ENCODE peak calls at places on chromosome 20, in seven cellular contexts. One of them, this sample, is unnamed.

GRCh38 chr20:61558726-61559125 is 306.7 kb downstream of the CDH4 start:
- DNase-seq in CD4-positive, CD25-positive, alpha-beta regulatory T cell: no peak
- DNase-seq in aorta: no peak
- DNase-seq in stomach: no peak
- DNase-seq in neural progenitor cell: peak; percentile 31
- DNase-seq in neuronal stem cell: no peak
- DNase-seq in SK-N-SH: no peak
- DNase-seq in this sample: no peak

GRCh38 chr20:31710423-31711250 is 12.0 kb downstream of the BCL2L1 start:
- DNase-seq in CD4-positive, CD25-positive, alpha-beta regulatory T cell: no peak
- DNase-seq in aorta: peak; percentile 82
- DNase-seq in stomach: peak; percentile 76
- DNase-seq in neural progenitor cell: no peak
- DNase-seq in neuronal stem cell: no peak
- DNase-seq in SK-N-SH: no peak
- DNase-seq in this sample: no peak

GRCh38 chr20:25033941-25034335 is 24.0 kb downstream of the ACSS1 start:
- DNase-seq in CD4-positive, CD25-positive, alpha-beta regulatory T cell: no peak
- DNase-seq in aorta: no peak
- DNase-seq in stomach: no peak
- DNase-seq in neural progenitor cell: no peak
- DNase-seq in neuronal stem cell: no peak
- DNase-seq in SK-N-SH: no peak
- DNase-seq in this sample: no peak

GRCh38 chr20:12936020-12936419 is 72.8 kb upstream of the SPTLC3 start:
- DNase-seq in CD4-positive, CD25-positive, alpha-beta regulatory T cell: no peak
- DNase-seq in aorta: no peak
- DNase-seq in stomach: no peak
- DNase-seq in neural progenitor cell: no peak
- DNase-seq in neuronal stem cell: no peak
- DNase-seq in SK-N-SH: no peak
- DNase-seq in this sample: no peak

GRCh38 chr20:53706008-53706481 is 112.4 kb upstream of the ZNF217 start:
- DNase-seq in CD4-positive, CD25-positive, alpha-beta regulatory T cell: no peak
- DNase-seq in aorta: no peak
- DNase-seq in stomach: no peak
- DNase-seq in neural progenitor cell: no peak
- DNase-seq in neuronal stem cell: no peak
- DNase-seq in SK-N-SH: no peak
- DNase-seq in this sample: no peak

GRCh38 chr20:56350842-56351241 is 7.9 kb upstream of the FAM210B start:
- DNase-seq in CD4-positive, CD25-positive, alpha-beta regulatory T cell: no peak
- DNase-seq in aorta: no peak
- DNase-seq in stomach: no peak
- DNase-seq in neural progenitor cell: no peak
- DNase-seq in neuronal stem cell: no peak
- DNase-seq in SK-N-SH: no peak
- DNase-seq in this sample: no peak

GRCh38 chr20:53910312-53911002 is 159.9 kb downstream of the BCAS1 start:
- DNase-seq in CD4-positive, CD25-positive, alpha-beta regulatory T cell: no peak
- DNase-seq in aorta: no peak
- DNase-seq in stomach: no peak
- DNase-seq in neural progenitor cell: no peak
- DNase-seq in neuronal stem cell: no peak
- DNase-seq in SK-N-SH: no peak
- DNase-seq in this sample: no peak

GRCh38 chr20:47558295-47558694 is 56.6 kb downstream of the NCOA3 start:
- DNase-seq in CD4-positive, CD25-positive, alpha-beta regulatory T cell: no peak
- DNase-seq in aorta: no peak
- DNase-seq in stomach: no peak
- DNase-seq in neural progenitor cell: no peak
- DNase-seq in neuronal stem cell: no peak
- DNase-seq in SK-N-SH: no peak
- DNase-seq in this sample: no peak

GRCh38 chr20:20370087-20370575 is 2.2 kb downstream of the INSM1 start:
- DNase-seq in CD4-positive, CD25-positive, alpha-beta regulatory T cell: no peak
- DNase-seq in aorta: no peak
- DNase-seq in stomach: no peak
- DNase-seq in neural progenitor cell: no peak
- DNase-seq in neuronal stem cell: no peak
- DNase-seq in SK-N-SH: no peak
- DNase-seq in this sample: no peak

GRCh38 chr20:50101281-50101680 is 11.7 kb downstream of the UBE2V1 start:
- DNase-seq in CD4-positive, CD25-positive, alpha-beta regulatory T cell: no peak
- DNase-seq in aorta: no peak
- DNase-seq in stomach: no peak
- DNase-seq in neural progenitor cell: no peak
- DNase-seq in neuronal stem cell: no peak
- DNase-seq in SK-N-SH: no peak
- DNase-seq in this sample: no peak

GRCh38 chr20:14142171-14142570 is 146.9 kb downstream of the MACROD2 start:
- DNase-seq in CD4-positive, CD25-positive, alpha-beta regulatory T cell: no peak
- DNase-seq in aorta: no peak
- DNase-seq in stomach: peak; percentile 47
- DNase-seq in neural progenitor cell: peak; percentile 85
- DNase-seq in neuronal stem cell: peak; percentile 72
- DNase-seq in SK-N-SH: peak; percentile 66
- DNase-seq in this sample: peak; percentile 56

GRCh38 chr20:50930139-50931047 is 844 bp downstream of the ADNP start:
- DNase-seq in CD4-positive, CD25-positive, alpha-beta regulatory T cell: peak; percentile 25
- DNase-seq in aorta: peak; percentile 82
- DNase-seq in stomach: peak; percentile 29
- DNase-seq in neural progenitor cell: peak; percentile 64
- DNase-seq in neuronal stem cell: peak; percentile 24
- DNase-seq in SK-N-SH: peak; percentile 47
- DNase-seq in this sample: no peak

GRCh38 chr20:35066194-35066593 is 26.4 kb downstream of the TRPC4AP start:
- DNase-seq in CD4-positive, CD25-positive, alpha-beta regulatory T cell: no peak
- DNase-seq in aorta: no peak
- DNase-seq in stomach: no peak
- DNase-seq in neural progenitor cell: no peak
- DNase-seq in neuronal stem cell: no peak
- DNase-seq in SK-N-SH: no peak
- DNase-seq in this sample: no peak

GRCh38 chr20:45189067-45189611 is 14.4 kb downstream of the PI3 start:
- DNase-seq in CD4-positive, CD25-positive, alpha-beta regulatory T cell: no peak
- DNase-seq in aorta: no peak
- DNase-seq in stomach: no peak
- DNase-seq in neural progenitor cell: no peak
- DNase-seq in neuronal stem cell: no peak
- DNase-seq in SK-N-SH: no peak
- DNase-seq in this sample: no peak

GRCh38 chr20:45191926-45192325 is 14.9 kb upstream of the SEMG1 start:
- DNase-seq in CD4-positive, CD25-positive, alpha-beta regulatory T cell: no peak
- DNase-seq in aorta: no peak
- DNase-seq in stomach: no peak
- DNase-seq in neural progenitor cell: no peak
- DNase-seq in neuronal stem cell: no peak
- DNase-seq in SK-N-SH: no peak
- DNase-seq in this sample: no peak

GRCh38 chr20:45189861-45190260 is 15.2 kb downstream of the PI3 start:
- DNase-seq in CD4-positive, CD25-positive, alpha-beta regulatory T cell: no peak
- DNase-seq in aorta: no peak
- DNase-seq in stomach: no peak
- DNase-seq in neural progenitor cell: no peak
- DNase-seq in neuronal stem cell: no peak
- DNase-seq in SK-N-SH: no peak
- DNase-seq in this sample: no peak

GRCh38 chr20:45183084-45183483 is 8.4 kb downstream of the PI3 start:
- DNase-seq in CD4-positive, CD25-positive, alpha-beta regulatory T cell: no peak
- DNase-seq in aorta: no peak
- DNase-seq in stomach: no peak
- DNase-seq in neural progenitor cell: no peak
- DNase-seq in neuronal stem cell: no peak
- DNase-seq in SK-N-SH: no peak
- DNase-seq in this sample: no peak

GRCh38 chr20:45187693-45188092 is 13.0 kb downstream of the PI3 start:
- DNase-seq in CD4-positive, CD25-positive, alpha-beta regulatory T cell: no peak
- DNase-seq in aorta: no peak
- DNase-seq in stomach: no peak
- DNase-seq in neural progenitor cell: no peak
- DNase-seq in neuronal stem cell: no peak
- DNase-seq in SK-N-SH: no peak
- DNase-seq in this sample: no peak
- H3K4me1 ChIP-seq in CD4-positive, CD25-positive, alpha-beta regulatory T cell: no peaks in the 10 kb centered on the region
- H3K4me1 ChIP-seq in aorta: peaks cover 3% of the 10 kb centered on the region
- H3K4me1 ChIP-seq in stomach: no peaks in the 10 kb centered on the region
- H3K4me1 ChIP-seq in neural progenitor cell: no peaks in the 10 kb centered on the region
- H3K4me1 ChIP-seq in neuronal stem cell: no peaks in the 10 kb centered on the region
- H3K4me1 ChIP-seq in SK-N-SH: no peaks in the 10 kb centered on the region
- H3K4me1 ChIP-seq in this sample: no peaks in the 10 kb centered on the region

DNA sequence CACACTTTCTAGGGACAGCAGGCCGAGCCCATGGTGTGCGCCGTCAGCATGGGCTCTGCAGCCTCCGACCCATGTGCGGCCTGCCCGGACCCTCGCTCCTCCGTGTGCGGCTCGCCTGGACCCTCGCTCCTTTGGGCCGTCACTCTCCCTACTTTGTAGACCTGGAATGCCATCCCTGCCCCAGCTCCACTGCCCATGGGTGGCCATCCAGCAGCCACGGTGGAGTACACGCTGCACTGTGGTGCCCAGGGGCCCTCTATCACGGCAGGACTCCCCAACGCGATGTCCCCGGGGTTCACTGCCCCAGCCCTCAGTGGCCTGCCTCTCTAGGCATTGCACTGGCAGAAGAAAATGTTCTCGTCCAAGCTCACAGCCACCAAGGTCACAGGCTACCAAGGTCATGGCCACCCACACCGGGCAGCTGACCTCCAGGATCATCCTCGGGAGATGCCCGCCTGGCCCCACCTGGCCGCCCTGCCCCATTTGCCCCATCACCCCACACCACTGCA is 24.1 kb upstream of the MRGBP start:
- DNase-seq in CD4-positive, CD25-positive, alpha-beta regulatory T cell: no peak
- DNase-seq in aorta: no peak
- DNase-seq in stomach: no peak
- DNase-seq in neural progenitor cell: no peak
- DNase-seq in neuronal stem cell: no peak
- DNase-seq in SK-N-SH: no peak
- DNase-seq in this sample: no peak
- H3K4me1 ChIP-seq in CD4-positive, CD25-positive, alpha-beta regulatory T cell: peaks cover 46% of the 10 kb centered on the region
- H3K4me1 ChIP-seq in aorta: no peaks in the 10 kb centered on the region
- H3K4me1 ChIP-seq in stomach: peaks cover 25% of the 10 kb centered on the region
- H3K4me1 ChIP-seq in neural progenitor cell: peaks cover 9% of the 10 kb centered on the region
- H3K4me1 ChIP-seq in neuronal stem cell: peaks cover 40% of the 10 kb centered on the region
- H3K4me1 ChIP-seq in SK-N-SH: peaks cover 22% of the 10 kb centered on the region
- H3K4me1 ChIP-seq in this sample: peaks cover 13% of the 10 kb centered on the region

GRCh38 chr20:38158701-38159325 is 6.3 kb downstream of the TGM2 start:
- DNase-seq in CD4-positive, CD25-positive, alpha-beta regulatory T cell: no peak
- DNase-seq in aorta: peak; percentile 77
- DNase-seq in stomach: no peak
- DNase-seq in neural progenitor cell: no peak
- DNase-seq in neuronal stem cell: no peak
- DNase-seq in SK-N-SH: no peak
- DNase-seq in this sample: no peak

GRCh38 chr20:38155811-38156210 is 9.3 kb downstream of the TGM2 start:
- DNase-seq in CD4-positive, CD25-positive, alpha-beta regulatory T cell: no peak
- DNase-seq in aorta: no peak
- DNase-seq in stomach: no peak
- DNase-seq in neural progenitor cell: no peak
- DNase-seq in neuronal stem cell: no peak
- DNase-seq in SK-N-SH: no peak
- DNase-seq in this sample: no peak

GRCh38 chr20:38156280-38156679 is 8.8 kb downstream of the TGM2 start:
- DNase-seq in CD4-positive, CD25-positive, alpha-beta regulatory T cell: no peak
- DNase-seq in aorta: no peak
- DNase-seq in stomach: no peak
- DNase-seq in neural progenitor cell: no peak
- DNase-seq in neuronal stem cell: no peak
- DNase-seq in SK-N-SH: no peak
- DNase-seq in this sample: no peak

GRCh38 chr20:38157635-38158495 is 7.2 kb downstream of the TGM2 start:
- DNase-seq in CD4-positive, CD25-positive, alpha-beta regulatory T cell: no peak
- DNase-seq in aorta: peak; percentile 74
- DNase-seq in stomach: no peak
- DNase-seq in neural progenitor cell: no peak
- DNase-seq in neuronal stem cell: no peak
- DNase-seq in SK-N-SH: no peak
- DNase-seq in this sample: no peak

DNA sequence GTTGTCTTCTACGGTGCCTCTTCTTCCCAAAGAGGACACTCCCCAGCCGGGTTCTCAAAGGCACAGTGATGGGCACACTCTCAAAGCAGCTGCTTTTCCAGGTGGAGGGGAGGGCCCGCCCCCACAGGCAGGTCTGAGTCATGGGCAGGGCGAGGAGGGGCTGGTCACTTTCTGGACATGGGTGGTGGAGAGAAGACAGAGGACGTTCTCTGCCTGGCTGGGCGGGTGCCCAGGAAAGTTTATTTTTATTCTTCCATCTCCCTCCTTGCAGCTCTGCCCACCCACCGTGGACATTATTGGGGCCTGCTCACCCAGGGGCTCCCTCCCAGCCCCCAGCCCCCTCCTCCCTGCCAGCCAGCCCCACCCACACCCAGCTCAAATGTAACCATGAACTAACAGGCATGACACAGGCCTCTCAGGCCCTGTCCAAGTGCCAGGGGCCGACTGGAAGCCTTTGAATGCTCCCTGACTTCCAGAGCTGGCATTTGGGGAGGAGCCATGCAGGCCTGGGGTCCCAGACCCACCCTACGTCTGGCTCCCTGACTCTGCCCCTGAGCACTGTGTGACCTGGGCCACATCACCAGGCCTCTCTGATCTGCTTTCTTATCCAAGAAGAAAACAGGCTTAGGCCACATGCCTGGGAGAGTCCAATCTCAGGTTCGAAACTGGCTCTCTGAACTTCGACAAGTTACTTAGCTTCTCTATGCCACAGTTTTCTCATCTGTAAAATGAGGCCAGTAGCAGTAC is 8.0 kb downstream of the TGM2 start:
- DNase-seq in CD4-positive, CD25-positive, alpha-beta regulatory T cell: no peak
- DNase-seq in aorta: peak; percentile 90
- DNase-seq in stomach: no peak
- DNase-seq in neural progenitor cell: no peak
- DNase-seq in neuronal stem cell: no peak
- DNase-seq in SK-N-SH: no peak
- DNase-seq in this sample: no peak
- H3K4me1 ChIP-seq in CD4-positive, CD25-positive, alpha-beta regulatory T cell: no peaks in the 10 kb centered on the region
- H3K4me1 ChIP-seq in aorta: no peaks in the 10 kb centered on the region
- H3K4me1 ChIP-seq in stomach: peaks cover 36% of the 10 kb centered on the region
- H3K4me1 ChIP-seq in neural progenitor cell: peaks cover 16% of the 10 kb centered on the region
- H3K4me1 ChIP-seq in neuronal stem cell: peaks cover 10% of the 10 kb centered on the region
- H3K4me1 ChIP-seq in SK-N-SH: peaks cover 34% of the 10 kb centered on the region
- H3K4me1 ChIP-seq in this sample: peaks cover 13% of the 10 kb centered on the region

DNA sequence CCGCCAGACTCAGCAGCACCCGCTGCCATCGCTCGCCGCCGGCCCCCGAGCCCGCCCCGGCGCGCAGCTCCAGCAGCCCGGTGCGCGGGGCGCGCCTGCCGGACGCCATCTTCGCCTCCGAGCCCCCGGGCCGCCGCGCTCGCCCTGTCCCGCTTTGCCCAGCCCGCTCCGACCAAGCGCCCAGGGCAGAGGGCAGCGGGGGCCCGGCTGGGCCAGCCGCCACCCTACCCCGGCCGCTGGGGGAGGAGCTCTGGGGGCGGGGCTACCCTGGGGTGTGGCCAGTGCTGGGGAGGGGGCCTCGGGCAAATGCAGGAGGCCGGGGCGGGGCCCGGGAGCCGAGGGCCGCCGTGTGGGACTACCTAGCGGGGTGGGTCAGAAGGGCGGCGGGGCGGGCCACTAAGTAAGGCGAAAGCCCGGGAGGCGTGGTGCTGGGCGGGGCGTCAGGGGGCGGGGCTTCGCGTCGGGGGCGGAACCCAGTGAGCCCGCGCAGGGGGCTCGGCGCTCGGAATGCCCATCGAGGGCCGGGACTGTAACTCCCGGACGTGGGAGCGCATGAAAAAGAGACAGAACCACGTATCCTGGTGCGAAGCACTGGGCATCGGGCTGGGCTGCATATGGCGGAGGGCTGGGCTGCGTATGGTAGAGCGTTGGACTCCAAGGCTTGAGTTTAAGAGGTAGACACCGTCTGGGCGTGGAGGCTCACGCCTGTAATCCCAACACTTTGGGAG is at the start of gene SNTA1:
- DNase-seq in CD4-positive, CD25-positive, alpha-beta regulatory T cell: peak; percentile 75
- DNase-seq in aorta: peak; percentile 97
- DNase-seq in stomach: peak; percentile 98
- DNase-seq in neural progenitor cell: peak; percentile 98
- DNase-seq in neuronal stem cell: peak; percentile 89
- DNase-seq in SK-N-SH: peak; percentile 99
- DNase-seq in this sample: peak; percentile 65
- H3K4me1 ChIP-seq in CD4-positive, CD25-positive, alpha-beta regulatory T cell: peaks cover 24% of the 10 kb centered on the region
- H3K4me1 ChIP-seq in aorta: peaks cover 2% of the 10 kb centered on the region
- H3K4me1 ChIP-seq in stomach: peaks cover 24% of the 10 kb centered on the region
- H3K4me1 ChIP-seq in neural progenitor cell: peaks cover 16% of the 10 kb centered on the region
- H3K4me1 ChIP-seq in neuronal stem cell: peaks cover 5% of the 10 kb centered on the region
- H3K4me1 ChIP-seq in SK-N-SH: peaks cover 13% of the 10 kb centered on the region
- H3K4me1 ChIP-seq in this sample: peaks cover 7% of the 10 kb centered on the region

This sample was measured in NT2/D1.